ENCODE peak calls at places on chromosomes 12 and 14, in five cellular contexts. A, C, J, S and U are unnamed samples.

GRCh38 chr12:123634142-123634561 is 523 bp downstream of the GTF2H3 start:
- DNase-seq in C (no peak), A (no peak), J (no peak), S (no peak), U (no peak)

GRCh38 chr12:119369907-119370546 is 35.5 kb downstream of the CCDC60 start:
- DNase-seq in J (no peak), S (no peak), A (peak; percentile 68), C (no peak), U (no peak)

GRCh38 chr12:104600790-104601739 is 144.3 kb downstream of the CHST11 start:
- DNase-seq in S (no peak), A (no peak), C (no peak), J (no peak), U (no peak)

GRCh38 chr14:100899841-100900771 is 3.4 kb downstream of the RTL1 start:
- DNase-seq in S (no peak), A (peak; percentile 66), J (no peak), C (peak; percentile 21), U (no peak)

GRCh38 chr12:113422030-113422900 is at the start of gene SDSL:
- DNase-seq in J (peak; percentile 75), C (peak; percentile 76), A (peak; percentile 66), S (peak; percentile 90), U (peak; percentile 77)

GRCh38 chr14:75310295-75311059 is 31.8 kb downstream of the FOS start:
- DNase-seq in S (peak; percentile 80), A (peak; percentile 66), J (peak; percentile 80), C (peak; percentile 95), U (peak; percentile 74)

GRCh38 chr12:131916306-131917138 is 12.6 kb upstream of the PUS1 start:
- DNase-seq in C (peak; percentile 10), A (no peak), J (no peak), S (peak; percentile 55), U (no peak)

GRCh38 chr12:118330421-118331018 is 42.2 kb downstream of the TAOK3 start:
- DNase-seq in A (no peak), S (no peak), C (no peak), J (peak; percentile 76), U (no peak)

GRCh38 chr14:26290007-26290530 is 307.8 kb downstream of the NOVA1 start:
- DNase-seq in A (no peak), J (peak; percentile 11), C (no peak), S (no peak), U (no peak)

GRCh38 chr12:8996682-8997405 is 7.5 kb downstream of the KLRG1 start:
- DNase-seq in J (peak; percentile 4), C (no peak), S (no peak), A (no peak), U (no peak)

GRCh38 chr12:64412458-64412857 is 8.3 kb downstream of the XPOT start:
- DNase-seq in J (no peak), A (no peak), C (no peak), S (no peak), U (no peak)

GRCh38 chr14:89870335-89870734 is 84.2 kb downstream of the EFCAB11 start:
- DNase-seq in S (no peak), C (no peak), J (no peak), A (no peak), U (no peak)

GRCh38 chr12:20211537-20211936 is 156.8 kb upstream of the PDE3A start:
- DNase-seq in C (no peak), S (no peak), A (no peak), J (no peak), U (no peak)

GRCh38 chr14:91417983-91418386 is 365 bp upstream of the CCDC88C start:
- DNase-seq in J (no peak), C (peak; percentile 46), S (peak; percentile 72), A (peak; percentile 55), U (peak; percentile 68)

GRCh38 chr14:64754685-64755084 is 50.5 kb downstream of the PLEKHG3 start:
- DNase-seq in J (no peak), S (no peak), C (no peak), A (no peak), U (no peak)

GRCh38 chr12:111578276-111578970 is 20.7 kb downstream of the ATXN2 start:
- DNase-seq in A (no peak), S (peak; percentile 78), J (peak; percentile 86), C (no peak), U (no peak)

GRCh38 chr14:31261859-31262739 is 54.5 kb upstream of the HECTD1 start:
- DNase-seq in A (peak; percentile 20), S (peak; percentile 43), C (peak; percentile 66), J (peak; percentile 77), U (peak; percentile 29)

GRCh38 chr12:57049890-57050289 is at the start of gene MYO1A:
- DNase-seq in J (peak; percentile 15), C (no peak), S (peak; percentile 22), A (no peak), U (peak; percentile 19)

GRCh38 chr14:75142494-75142893 is 15.6 kb upstream of the NEK9 start:
- DNase-seq in J (no peak), A (no peak), C (no peak), S (no peak), U (no peak)

GRCh38 chr12:52146822-52147366 is 44.9 kb downstream of the KRT80 start:
- DNase-seq in J (no peak), C (peak; percentile 33), S (peak; percentile 72), A (no peak), U (no peak)

GRCh38 chr14:57085801-57086200 is 182.9 kb downstream of the EXOC5 start:
- DNase-seq in A (peak; percentile 81), S (no peak), C (peak; percentile 33), J (no peak), U (no peak)

GRCh38 chr14:104547310-104547997 is 32.1 kb upstream of the C14orf180 start:
- DNase-seq in J (no peak), A (no peak), S (no peak), C (no peak), U (no peak)

GRCh38 chr12:724194-724855 is 28.1 kb upstream of the WNK1 start:
- DNase-seq in C (no peak), J (no peak), S (peak; percentile 25), A (peak; percentile 45), U (peak; percentile 32)

GRCh38 chr12:105278043-105278697 is 42.2 kb upstream of the APPL2 start:
- DNase-seq in S (peak; percentile 57), A (peak; percentile 8), J (peak; percentile 48), C (peak; percentile 24), U (peak; percentile 12)

GRCh38 chr12:93593833-93594232 is 21.4 kb downstream of the SOCS2 start:
- DNase-seq in A (no peak), C (no peak), S (no peak), J (no peak), U (no peak)

GRCh38 chr14:101600891-101601602 is 39.8 kb downstream of the DIO3 start:
- DNase-seq in S (no peak), C (no peak), J (no peak), A (no peak), U (no peak)

GRCh38 chr14:23727566-23728335 is 91.6 kb downstream of the DHRS2 start:
- DNase-seq in S (peak; percentile 66), A (peak; percentile 33), J (peak; percentile 69), C (no peak), U (peak; percentile 23)

GRCh38 chr12:11814362-11814761 is 164.9 kb downstream of the ETV6 start:
- DNase-seq in C (no peak), J (peak; percentile 57), S (no peak), A (peak; percentile 70), U (peak; percentile 53)

GRCh38 chr14:57293851-57294837 is 25.4 kb downstream of the AP5M1 start:
- DNase-seq in C (no peak), S (no peak), J (no peak), A (no peak), U (no peak)

GRCh38 chr12:15131462-15131861 is 89.8 kb downstream of the RERG start:
- DNase-seq in A (no peak), C (no peak), J (no peak), S (peak; percentile 31), U (no peak)

GRCh38 chr12:27185234-27186045 is 58.6 kb upstream of the STK38L start:
- DNase-seq in A (no peak), C (no peak), S (no peak), J (peak; percentile 48), U (no peak)

GRCh38 chr12:89261982-89262381 is 90.3 kb downstream of the DUSP6 start:
- DNase-seq in C (no peak), J (no peak), A (no peak), S (no peak), U (no peak)

GRCh38 chr14:103847439-103847953 is at the start of gene PPP1R13B:
- DNase-seq in S (peak; percentile 86), A (peak; percentile 96), J (peak; percentile 61), C (peak; percentile 96), U (peak; percentile 96)